ENCODE peak calls at places on chromosomes 11 and 22, in nine cellular contexts. H is A549; D is psoas muscle; S is heart left ventricle; I is thoracic aorta; K is BE2C; E is H1; Y is CD8-positive, alpha-beta T cell; Q is tibial artery. A is an unnamed sample.

GRCh38 chr11:64234840-64235379 is 526 bp downstream of the VEGFB start:
- DNase-seq in H (no peak), D (peak; percentile 68), S (no peak), I (no peak), K (peak; percentile 46), E (no peak), Y (peak; percentile 74), Q (peak; percentile 53), A (peak; percentile 86)

GRCh38 chr11:67396258-67396581 is 4.4 kb downstream of the RAD9A start:
- DNase-seq in H (no peak), D (no peak), S (no peak), I (no peak), K (no peak), E (no peak), Y (no peak), Q (no peak), A (no peak)

GRCh38 chr11:57213282-57214086 is 23.6 kb downstream of the APLNR start:
- DNase-seq in H (no peak), D (no peak), S (no peak), I (no peak), K (no peak), E (no peak), Y (no peak), Q (no peak), A (no peak)

GRCh38 chr22:46050916-46051614 is 74.1 kb upstream of the WNT7B start:
- DNase-seq in H (no peak), D (no peak), S (no peak), I (no peak), K (peak; percentile 4), E (no peak), Y (no peak), Q (peak; percentile 17), A (peak; percentile 37)

GRCh38 chr11:13141731-13142724 is 132.9 kb downstream of the RASSF10 start:
- DNase-seq in H (no peak), D (no peak), S (no peak), I (no peak), K (no peak), E (no peak), Y (no peak), Q (no peak), A (peak; percentile 21)

GRCh38 chr11:116930177-116930576 is 92.8 kb upstream of the APOA1 start:
- DNase-seq in H (no peak), D (no peak), S (no peak), I (no peak), K (no peak), E (no peak), Y (peak; percentile 66), Q (no peak), A (no peak)

GRCh38 chr22:27329966-27330645 is 471.4 kb downstream of the MN1 start:
- DNase-seq in H (no peak), D (no peak), S (no peak), I (no peak), K (no peak), E (no peak), Y (no peak), Q (no peak), A (no peak)

GRCh38 chr11:13947379-13947778 is 15.1 kb upstream of the SPON1 start:
- DNase-seq in H (no peak), D (no peak), S (no peak), I (no peak), K (no peak), E (no peak), Y (no peak), Q (no peak), A (no peak)

GRCh38 chr11:36452231-36452630 is 57.8 kb downstream of the TRAF6 start:
- DNase-seq in H (no peak), D (no peak), S (no peak), I (no peak), K (no peak), E (no peak), Y (peak; percentile 47), Q (no peak), A (no peak)

GRCh38 chr11:119112314-119113020 is 5.3 kb downstream of the C2CD2L start:
- DNase-seq in H (no peak), D (no peak), S (no peak), I (no peak), K (no peak), E (no peak), Y (no peak), Q (no peak), A (no peak)

GRCh38 chr11:75468534-75469340 is 35.7 kb upstream of the KLHL35 start:
- DNase-seq in H (no peak), D (peak; percentile 71), S (peak; percentile 78), I (peak; percentile 17), K (peak; percentile 66), E (no peak), Y (no peak), Q (peak; percentile 38), A (no peak)

GRCh38 chr11:9230291-9230690 is 34.9 kb downstream of the DENND5A start:
- DNase-seq in H (no peak), D (no peak), S (no peak), I (no peak), K (no peak), E (no peak), Y (no peak), Q (no peak), A (no peak)

DNA sequence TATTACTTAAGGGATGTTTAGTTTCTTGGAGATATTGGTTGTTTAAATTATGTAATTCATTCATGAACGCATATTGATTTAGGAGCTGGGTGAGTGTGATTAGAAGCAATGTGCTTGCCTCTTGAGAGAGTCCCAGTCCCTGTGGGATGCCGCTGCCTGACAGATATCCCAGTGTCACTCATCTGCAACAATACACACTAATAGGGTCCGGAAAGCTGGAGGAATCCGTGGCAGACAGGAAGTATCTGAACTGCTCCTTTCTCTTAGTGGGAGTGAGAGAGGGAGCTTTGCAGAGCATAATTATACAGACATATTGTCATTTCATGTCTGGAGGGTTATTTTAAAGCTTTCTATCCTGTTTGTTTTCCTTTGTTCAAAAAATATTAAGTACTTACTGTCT is 17.4 kb downstream of the AMOTL1 start:
- DNase-seq in H (no peak), D (no peak), S (no peak), I (no peak), K (peak; percentile 63), E (no peak), Y (no peak), Q (no peak), A (no peak)
- H3K4me1 ChIP-seq in H (peaks cover 8% of the 10 kb centered on the region), D (peaks cover 98% of the 10 kb centered on the region), S (peaks cover 71% of the 10 kb centered on the region), I (peaks cover 42% of the 10 kb centered on the region), K (peaks cover 6% of the 10 kb centered on the region), E (peaks cover 7% of the 10 kb centered on the region), Y (no peaks in the 10 kb centered on the region), Q (peaks cover 95% of the 10 kb centered on the region), A (peaks cover 7% of the 10 kb centered on the region)

GRCh38 chr11:73981051-73981805 is 1.4 kb downstream of the UCP2 start:
- DNase-seq in H (no peak), D (no peak), S (no peak), I (no peak), K (no peak), E (no peak), Y (no peak), Q (no peak), A (no peak)

GRCh38 chr11:73982595-73982989 is at the start of gene UCP2:
- DNase-seq in H (no peak), D (peak; percentile 91), S (peak; percentile 94), I (peak; percentile 26), K (peak; percentile 97), E (no peak), Y (peak; percentile 89), Q (peak; percentile 81), A (peak; percentile 94)

GRCh38 chr11:73978576-73979086 is 4.0 kb downstream of the UCP2 start:
- DNase-seq in H (no peak), D (no peak), S (no peak), I (no peak), K (no peak), E (no peak), Y (no peak), Q (no peak), A (no peak)

GRCh38 chr11:73977856-73978519 is 4.7 kb downstream of the UCP2 start:
- DNase-seq in H (no peak), D (no peak), S (no peak), I (no peak), K (no peak), E (no peak), Y (no peak), Q (no peak), A (no peak)

GRCh38 chr11:73980001-73980960 is 2.4 kb downstream of the UCP2 start:
- DNase-seq in H (no peak), D (peak; percentile 39), S (no peak), I (no peak), K (no peak), E (no peak), Y (peak; percentile 88), Q (peak; percentile 41), A (peak; percentile 79)
- H3K4me3 ChIP-seq in H (peak overlapping the region; percentile 62), D (peak overlapping the region; percentile 71), S (peak overlapping the region; percentile 24), I (no peak overlapping the region), K (no peak overlapping the region), E (no peak overlapping the region), Y (peak overlapping the region; percentile 100), Q (no peak overlapping the region), A (no peak overlapping the region)

DNA sequence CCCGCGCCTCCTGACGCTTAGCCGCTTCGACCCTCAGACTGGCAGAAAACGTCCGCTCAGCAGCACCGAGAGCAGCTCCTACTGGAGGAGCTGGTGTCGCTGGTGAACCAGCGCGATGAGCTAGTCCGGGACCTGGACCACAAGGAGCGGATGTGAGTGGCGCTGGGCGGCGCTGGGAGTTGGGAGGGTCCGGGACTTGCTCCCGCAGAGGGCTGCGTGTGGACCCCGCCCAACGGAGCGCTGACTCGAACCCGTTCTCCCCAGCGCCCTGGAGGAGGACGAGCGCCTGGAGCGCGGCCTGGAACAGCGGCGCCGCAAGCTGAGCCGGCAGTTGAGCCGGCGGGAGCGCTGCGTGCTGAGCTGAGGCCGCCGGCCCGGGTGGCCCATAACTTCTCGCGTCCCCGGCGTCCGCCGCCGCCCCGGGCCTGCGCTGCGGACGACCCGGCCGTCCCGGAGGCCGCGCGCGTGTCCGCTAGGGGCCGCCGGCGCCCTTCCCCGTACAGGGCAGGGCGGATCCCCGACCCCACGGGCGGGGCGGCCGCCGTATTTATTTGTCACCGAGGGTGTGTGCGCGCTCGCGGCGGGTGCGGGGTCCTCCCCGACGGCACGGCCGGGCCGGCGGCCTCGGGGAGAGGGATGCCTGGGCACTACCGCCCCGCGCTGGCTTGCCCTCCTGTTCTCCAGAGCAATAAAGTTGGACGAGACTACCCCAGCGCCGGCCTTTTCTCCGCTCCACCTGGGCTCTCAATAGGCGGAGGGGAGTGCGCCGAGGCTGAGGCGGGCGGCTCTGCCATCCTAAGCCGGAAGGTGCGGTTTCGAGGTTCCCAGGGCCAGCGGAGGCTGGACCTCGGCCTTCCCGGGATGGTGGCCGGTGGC is 3.4 kb downstream of the KCNK7 start:
- DNase-seq in H (no peak), D (no peak), S (no peak), I (no peak), K (no peak), E (no peak), Y (no peak), Q (peak; percentile 63), A (peak; percentile 71)
- TF ChIP-seq CTCF in H (no peak), D (no peak), S (no peak), I (no peak), K (no peak), E (peak; percentile 23), Y (no peak), Q (no peak), A (peak; percentile 24)

DNA sequence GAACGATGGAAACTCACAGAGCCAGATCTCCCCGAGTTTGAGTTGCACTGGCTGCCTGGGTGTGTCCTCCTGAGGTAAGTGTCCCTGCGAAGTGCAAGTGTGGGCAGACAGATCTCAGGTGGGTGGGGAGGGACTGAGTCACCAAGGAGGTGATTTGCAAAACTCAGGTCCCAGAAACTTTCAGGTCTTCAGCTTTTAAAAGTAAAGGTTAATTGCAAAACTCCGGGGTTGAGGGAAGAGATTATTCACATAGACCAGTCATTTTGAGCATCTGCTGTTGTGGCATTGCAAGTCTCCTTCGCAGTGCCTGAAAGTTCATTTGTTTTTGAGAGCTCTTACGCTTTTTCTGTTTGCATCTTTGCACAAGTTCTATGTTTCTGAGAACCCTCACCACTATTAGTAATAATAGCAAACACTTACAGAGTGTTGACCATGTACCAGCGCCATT is 7.1 kb downstream of the CD44 start:
- DNase-seq in H (no peak), D (no peak), S (no peak), I (no peak), K (no peak), E (no peak), Y (peak; percentile 64), Q (no peak), A (no peak)
- H3K4me1 ChIP-seq in H (peaks cover 86% of the 10 kb centered on the region), D (no peaks in the 10 kb centered on the region), S (peaks cover 30% of the 10 kb centered on the region), I (peaks cover 23% of the 10 kb centered on the region), K (no peaks in the 10 kb centered on the region), E (no peaks in the 10 kb centered on the region), Y (peaks cover 88% of the 10 kb centered on the region), Q (peaks cover 75% of the 10 kb centered on the region), A (peaks cover 22% of the 10 kb centered on the region)